ENCODE peak calls at places on chromosomes 6 and 20, in six cellular contexts. G, O, M, V, X and J are unnamed samples.

GRCh38 chr6:70221025-70221714 is 81.7 kb downstream of the COL9A1 start:
- DNase-seq in G (peak), O (no peak), M (peak), V (peak), X (no peak), J (peak)

GRCh38 chr6:33610779-33611421 is 10.2 kb upstream of the ITPR3 start:
- DNase-seq in G (no peak), O (no peak), M (no peak), V (no peak), X (no peak), J (peak)

GRCh38 chr20:36206068-36206467 is 30.2 kb upstream of the AAR2 start:
- DNase-seq in G (no peak), O (no peak), M (no peak), V (no peak), X (no peak), J (no peak)

GRCh38 chr6:41748102-41748477 is 893 bp upstream of the PGC start:
- DNase-seq in G (no peak), O (no peak), M (no peak), V (no peak), X (no peak), J (no peak)

GRCh38 chr6:129280719-129281118 is 397.8 kb downstream of the LAMA2 start:
- DNase-seq in G (peak), O (no peak), M (no peak), V (no peak), X (peak), J (no peak)

GRCh38 chr6:169959129-169960002 is 207.9 kb downstream of the ERMARD start:
- DNase-seq in G (peak), O (no peak), M (no peak), V (peak), X (peak), J (peak)

GRCh38 chr6:51077967-51078518 is 259.4 kb downstream of the TFAP2B start:
- DNase-seq in G (no peak), O (no peak), M (no peak), V (no peak), X (no peak), J (peak)

GRCh38 chr6:163391983-163392382 is 22.5 kb upstream of the QKI start:
- DNase-seq in G (no peak), O (no peak), M (no peak), V (no peak), X (no peak), J (no peak)

GRCh38 chr20:34537651-34538050 is 20.9 kb upstream of the MAP1LC3A start:
- DNase-seq in G (no peak), O (peak), M (no peak), V (no peak), X (no peak), J (no peak)

GRCh38 chr20:9492067-9492466 is 22.3 kb upstream of the LAMP5 start:
- DNase-seq in G (no peak), O (no peak), M (no peak), V (no peak), X (no peak), J (no peak)

GRCh38 chr6:31776563-31776960 is 566 bp downstream of the VWA7 start:
- DNase-seq in G (no peak), O (no peak), M (no peak), V (no peak), X (no peak), J (peak)

GRCh38 chr6:111201764-111202163 is 114.5 kb downstream of the SLC16A10 start:
- DNase-seq in G (no peak), O (no peak), M (no peak), V (peak), X (no peak), J (no peak)

GRCh38 chr20:58014628-58015315 is 213.7 kb downstream of the ANKRD60 start:
- DNase-seq in G (no peak), O (no peak), M (no peak), V (no peak), X (no peak), J (no peak)

GRCh38 chr20:23122959-23123655 is 37.0 kb upstream of the CD93 start:
- DNase-seq in G (no peak), O (no peak), M (no peak), V (no peak), X (no peak), J (no peak)

GRCh38 chr6:44269168-44269920 is 906 bp upstream of the TMEM151B start:
- DNase-seq in G (no peak), O (no peak), M (no peak), V (no peak), X (no peak), J (no peak)

GRCh38 chr6:114042267-114043075 is 71.5 kb upstream of the HDAC2 start:
- DNase-seq in G (no peak), O (no peak), M (no peak), V (no peak), X (no peak), J (no peak)

GRCh38 chr20:15071010-15071808 is 733.8 kb upstream of the FLRT3 start:
- DNase-seq in G (no peak), O (no peak), M (no peak), V (no peak), X (no peak), J (no peak)

GRCh38 chr20:24568842-24569241 is 99.4 kb downstream of the SYNDIG1 start:
- DNase-seq in G (no peak), O (no peak), M (no peak), V (no peak), X (no peak), J (no peak)

GRCh38 chr6:1348675-1349074 is 36.8 kb downstream of the FOXQ1 start:
- DNase-seq in G (no peak), O (no peak), M (peak), V (peak), X (no peak), J (peak)

GRCh38 chr6:43768983-43769525 is 957 bp upstream of the VEGFA start:
- DNase-seq in G (no peak), O (peak), M (peak), V (peak), X (no peak), J (no peak)

GRCh38 chr6:139164001-139164400 is 29.1 kb downstream of the HECA start:
- DNase-seq in G (peak), O (no peak), M (no peak), V (peak), X (no peak), J (peak)

GRCh38 chr20:38136421-38137245 is 28.4 kb downstream of the TGM2 start:
- DNase-seq in G (no peak), O (peak), M (no peak), V (no peak), X (no peak), J (no peak)

GRCh38 chr6:129597023-129597713 is 112.8 kb downstream of the ARHGAP18 start:
- DNase-seq in G (no peak), O (no peak), M (no peak), V (no peak), X (no peak), J (no peak)

GRCh38 chr20:10433014-10433622 is 904 bp downstream of the MKKS start:
- DNase-seq in G (no peak), O (peak), M (no peak), V (no peak), X (no peak), J (no peak)

GRCh38 chr6:6351626-6352025 is 31.2 kb upstream of the F13A1 start:
- DNase-seq in G (no peak), O (no peak), M (no peak), V (no peak), X (no peak), J (peak)

GRCh38 chr6:74768738-74769137 is 437.1 kb downstream of the COL12A1 start:
- DNase-seq in G (no peak), O (no peak), M (no peak), V (no peak), X (no peak), J (no peak)